ENCODE peak calls at places on chromosomes 13 and 19, in seven cellular contexts. One of them, this sample, is unnamed. For H3K36me3, the result is how much of the 10 kb centered on the place peaks cover.

GRCh38 chr19:31092189-31092753 is 257.0 kb downstream of the TSHZ3 start:
- DNase-seq in neural progenitor cell: no peak
- DNase-seq in heart right ventricle: peak
- DNase-seq in naive thymus-derived CD4-positive, alpha-beta T cell: no peak
- DNase-seq in MM.1S: no peak
- DNase-seq in GM23248: no peak
- DNase-seq in psoas muscle: no peak
- DNase-seq in this sample: no peak

GRCh38 chr13:46348976-46349375 is 38.1 kb downstream of the RUBCNL start:
- DNase-seq in neural progenitor cell: peak
- DNase-seq in heart right ventricle: no peak
- DNase-seq in naive thymus-derived CD4-positive, alpha-beta T cell: no peak
- DNase-seq in MM.1S: no peak
- DNase-seq in GM23248: peak
- DNase-seq in psoas muscle: no peak
- DNase-seq in this sample: no peak

GRCh38 chr13:112783946-112784500 is 94.2 kb downstream of the ATP11A start:
- DNase-seq in neural progenitor cell: no peak
- DNase-seq in heart right ventricle: no peak
- DNase-seq in naive thymus-derived CD4-positive, alpha-beta T cell: no peak
- DNase-seq in MM.1S: no peak
- DNase-seq in GM23248: no peak
- DNase-seq in psoas muscle: no peak
- DNase-seq in this sample: no peak

GRCh38 chr19:33134571-33135041 is 2.7 kb downstream of the WDR88 start:
- DNase-seq in neural progenitor cell: peak
- DNase-seq in heart right ventricle: no peak
- DNase-seq in naive thymus-derived CD4-positive, alpha-beta T cell: peak
- DNase-seq in MM.1S: no peak
- DNase-seq in GM23248: no peak
- DNase-seq in psoas muscle: no peak
- DNase-seq in this sample: no peak

GRCh38 chr19:30228113-30228725 is 144.0 kb upstream of the ZNF536 start:
- DNase-seq in neural progenitor cell: peak
- DNase-seq in heart right ventricle: no peak
- DNase-seq in naive thymus-derived CD4-positive, alpha-beta T cell: no peak
- DNase-seq in MM.1S: no peak
- DNase-seq in GM23248: peak
- DNase-seq in psoas muscle: no peak
- DNase-seq in this sample: no peak

GRCh38 chr13:86788624-86789023 is 882.5 kb upstream of the SLITRK5 start:
- DNase-seq in neural progenitor cell: peak
- DNase-seq in heart right ventricle: no peak
- DNase-seq in naive thymus-derived CD4-positive, alpha-beta T cell: no peak
- DNase-seq in MM.1S: no peak
- DNase-seq in GM23248: no peak
- DNase-seq in psoas muscle: no peak
- DNase-seq in this sample: no peak

GRCh38 chr19:1874554-1875185 is 10.6 kb downstream of the ABHD17A start:
- DNase-seq in neural progenitor cell: no peak
- DNase-seq in heart right ventricle: no peak
- DNase-seq in naive thymus-derived CD4-positive, alpha-beta T cell: peak
- DNase-seq in MM.1S: no peak
- DNase-seq in GM23248: peak
- DNase-seq in psoas muscle: no peak
- DNase-seq in this sample: no peak

GRCh38 chr13:56314755-56315154 is 826.0 kb upstream of the PRR20A start:
- DNase-seq in neural progenitor cell: no peak
- DNase-seq in heart right ventricle: no peak
- DNase-seq in naive thymus-derived CD4-positive, alpha-beta T cell: no peak
- DNase-seq in MM.1S: no peak
- DNase-seq in GM23248: no peak
- DNase-seq in psoas muscle: no peak
- DNase-seq in this sample: no peak

GRCh38 chr19:47630594-47630993 is 21.7 kb downstream of the BICRA start:
- DNase-seq in neural progenitor cell: no peak
- DNase-seq in heart right ventricle: no peak
- DNase-seq in naive thymus-derived CD4-positive, alpha-beta T cell: no peak
- DNase-seq in MM.1S: no peak
- DNase-seq in GM23248: no peak
- DNase-seq in psoas muscle: no peak
- DNase-seq in this sample: no peak

GRCh38 chr13:46211521-46212351 is at the start of gene LRRC63:
- DNase-seq in neural progenitor cell: peak
- DNase-seq in heart right ventricle: peak
- DNase-seq in naive thymus-derived CD4-positive, alpha-beta T cell: peak
- DNase-seq in MM.1S: peak
- DNase-seq in GM23248: peak
- DNase-seq in psoas muscle: peak
- DNase-seq in this sample: no peak

GRCh38 chr13:49711218-49711863 is 20.1 kb upstream of the EBPL start:
- DNase-seq in neural progenitor cell: no peak
- DNase-seq in heart right ventricle: no peak
- DNase-seq in naive thymus-derived CD4-positive, alpha-beta T cell: no peak
- DNase-seq in MM.1S: no peak
- DNase-seq in GM23248: peak
- DNase-seq in psoas muscle: no peak
- DNase-seq in this sample: peak

GRCh38 chr19:47417746-47418594 is 1.4 kb downstream of the MEIS3 start:
- DNase-seq in neural progenitor cell: peak
- DNase-seq in heart right ventricle: no peak
- DNase-seq in naive thymus-derived CD4-positive, alpha-beta T cell: no peak
- DNase-seq in MM.1S: no peak
- DNase-seq in GM23248: peak
- DNase-seq in psoas muscle: no peak
- DNase-seq in this sample: no peak

GRCh38 chr19:1911995-1912394 is 6.8 kb downstream of the ADAT3 start:
- DNase-seq in neural progenitor cell: no peak
- DNase-seq in heart right ventricle: no peak
- DNase-seq in naive thymus-derived CD4-positive, alpha-beta T cell: no peak
- DNase-seq in MM.1S: no peak
- DNase-seq in GM23248: no peak
- DNase-seq in psoas muscle: no peak
- DNase-seq in this sample: no peak

GRCh38 chr19:1807030-1807694 is 4.9 kb downstream of the ATP8B3 start:
- DNase-seq in neural progenitor cell: no peak
- DNase-seq in heart right ventricle: no peak
- DNase-seq in naive thymus-derived CD4-positive, alpha-beta T cell: no peak
- DNase-seq in MM.1S: no peak
- DNase-seq in GM23248: no peak
- DNase-seq in psoas muscle: peak
- DNase-seq in this sample: no peak

GRCh38 chr13:108682714-108683113 is 53.3 kb downstream of the MYO16 start:
- DNase-seq in neural progenitor cell: no peak
- DNase-seq in heart right ventricle: no peak
- DNase-seq in naive thymus-derived CD4-positive, alpha-beta T cell: no peak
- DNase-seq in MM.1S: no peak
- DNase-seq in GM23248: no peak
- DNase-seq in psoas muscle: no peak
- DNase-seq in this sample: no peak

GRCh38 chr19:47156861-47157454 is 26.3 kb downstream of the SAE1 start:
- DNase-seq in neural progenitor cell: no peak
- DNase-seq in heart right ventricle: no peak
- DNase-seq in naive thymus-derived CD4-positive, alpha-beta T cell: peak
- DNase-seq in MM.1S: peak
- DNase-seq in GM23248: no peak
- DNase-seq in psoas muscle: no peak
- DNase-seq in this sample: no peak

GRCh38 chr19:4007836-4008539 is 452 bp downstream of the PIAS4 start:
- DNase-seq in neural progenitor cell: peak
- DNase-seq in heart right ventricle: no peak
- DNase-seq in naive thymus-derived CD4-positive, alpha-beta T cell: no peak
- DNase-seq in MM.1S: peak
- DNase-seq in GM23248: peak
- DNase-seq in psoas muscle: peak
- DNase-seq in this sample: no peak

GRCh38 chr19:38203197-38203596 is 20.8 kb downstream of the DPF1 start:
- DNase-seq in neural progenitor cell: no peak
- DNase-seq in heart right ventricle: no peak
- DNase-seq in naive thymus-derived CD4-positive, alpha-beta T cell: no peak
- DNase-seq in MM.1S: no peak
- DNase-seq in GM23248: no peak
- DNase-seq in psoas muscle: no peak
- DNase-seq in this sample: no peak
- H3K36me3 ChIP-seq in neural progenitor cell: under half
- H3K36me3 ChIP-seq in heart right ventricle: under half
- H3K36me3 ChIP-seq in naive thymus-derived CD4-positive, alpha-beta T cell: under half
- H3K36me3 ChIP-seq in MM.1S: under half
- H3K36me3 ChIP-seq in GM23248: under half
- H3K36me3 ChIP-seq in psoas muscle: half or more
- H3K36me3 ChIP-seq in this sample: under half

DNA sequence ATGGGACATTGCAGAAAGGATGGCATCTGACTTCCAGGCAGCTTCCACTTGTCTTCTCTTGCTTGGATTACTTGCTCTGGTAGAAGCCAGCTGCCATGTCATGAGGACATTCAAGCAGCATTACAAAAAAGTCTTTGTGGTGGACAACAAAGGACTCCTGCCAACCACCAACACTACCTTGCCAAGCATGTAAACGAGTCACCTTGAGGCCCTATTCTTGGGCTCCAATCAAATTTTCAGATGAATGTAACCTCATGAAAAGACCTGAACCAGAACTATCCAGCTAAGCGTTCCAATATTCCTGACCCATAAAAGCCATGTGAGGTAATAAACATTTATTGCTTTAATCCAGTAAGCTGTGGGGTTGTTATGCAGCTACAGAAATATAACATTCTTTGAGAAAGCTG is 12.5 kb downstream of the PROSER1 start:
- DNase-seq in neural progenitor cell: no peak
- DNase-seq in heart right ventricle: no peak
- DNase-seq in naive thymus-derived CD4-positive, alpha-beta T cell: no peak
- DNase-seq in MM.1S: no peak
- DNase-seq in GM23248: peak
- DNase-seq in psoas muscle: no peak
- DNase-seq in this sample: no peak
- H3K36me3 ChIP-seq in neural progenitor cell: under half
- H3K36me3 ChIP-seq in heart right ventricle: under half
- H3K36me3 ChIP-seq in naive thymus-derived CD4-positive, alpha-beta T cell: under half
- H3K36me3 ChIP-seq in MM.1S: under half
- H3K36me3 ChIP-seq in GM23248: under half
- H3K36me3 ChIP-seq in psoas muscle: half or more
- H3K36me3 ChIP-seq in this sample: under half

GRCh38 chr19:623175-623916 is 10.0 kb downstream of the POLRMT start:
- DNase-seq in neural progenitor cell: no peak
- DNase-seq in heart right ventricle: no peak
- DNase-seq in naive thymus-derived CD4-positive, alpha-beta T cell: no peak
- DNase-seq in MM.1S: no peak
- DNase-seq in GM23248: no peak
- DNase-seq in psoas muscle: no peak
- DNase-seq in this sample: no peak

GRCh38 chr19:621819-622218 is 11.5 kb downstream of the POLRMT start:
- DNase-seq in neural progenitor cell: no peak
- DNase-seq in heart right ventricle: no peak
- DNase-seq in naive thymus-derived CD4-positive, alpha-beta T cell: no peak
- DNase-seq in MM.1S: no peak
- DNase-seq in GM23248: no peak
- DNase-seq in psoas muscle: peak
- DNase-seq in this sample: no peak

GRCh38 chr19:624433-625109 is 8.8 kb downstream of the POLRMT start:
- DNase-seq in neural progenitor cell: no peak
- DNase-seq in heart right ventricle: no peak
- DNase-seq in naive thymus-derived CD4-positive, alpha-beta T cell: no peak
- DNase-seq in MM.1S: no peak
- DNase-seq in GM23248: no peak
- DNase-seq in psoas muscle: no peak
- DNase-seq in this sample: no peak

GRCh38 chr19:623974-624373 is 9.4 kb downstream of the POLRMT start:
- DNase-seq in neural progenitor cell: peak
- DNase-seq in heart right ventricle: no peak
- DNase-seq in naive thymus-derived CD4-positive, alpha-beta T cell: no peak
- DNase-seq in MM.1S: no peak
- DNase-seq in GM23248: no peak
- DNase-seq in psoas muscle: no peak
- DNase-seq in this sample: peak

DNA sequence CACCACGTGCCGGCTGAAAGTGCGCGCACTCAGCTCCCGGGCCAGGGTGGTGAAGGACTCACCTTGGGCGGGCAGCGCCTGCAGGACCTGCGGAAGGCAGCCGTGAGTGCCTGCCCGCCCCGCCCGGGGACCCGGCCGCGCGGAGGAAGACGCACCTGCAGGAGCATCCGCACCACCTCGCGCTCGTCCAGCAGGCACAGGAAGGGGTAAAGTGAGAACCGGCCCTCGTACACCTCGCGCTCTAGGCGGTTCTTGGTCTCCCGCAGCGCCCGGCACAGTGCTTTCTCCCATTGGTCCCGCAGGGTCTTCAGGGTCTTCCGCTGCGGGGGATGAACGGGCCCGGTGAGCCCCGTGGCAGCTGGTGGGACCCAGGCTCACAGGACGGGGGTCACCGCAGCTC is 10.7 kb downstream of the POLRMT start:
- DNase-seq in neural progenitor cell: no peak
- DNase-seq in heart right ventricle: no peak
- DNase-seq in naive thymus-derived CD4-positive, alpha-beta T cell: no peak
- DNase-seq in MM.1S: no peak
- DNase-seq in GM23248: no peak
- DNase-seq in psoas muscle: no peak
- DNase-seq in this sample: no peak
- H3K36me3 ChIP-seq in neural progenitor cell: under half
- H3K36me3 ChIP-seq in heart right ventricle: half or more
- H3K36me3 ChIP-seq in naive thymus-derived CD4-positive, alpha-beta T cell: under half
- H3K36me3 ChIP-seq in MM.1S: under half
- H3K36me3 ChIP-seq in GM23248: under half
- H3K36me3 ChIP-seq in psoas muscle: half or more
- H3K36me3 ChIP-seq in this sample: under half

GRCh38 chr19:52214241-52214640 is 24.4 kb downstream of the PPP2R1A start:
- DNase-seq in neural progenitor cell: no peak
- DNase-seq in heart right ventricle: no peak
- DNase-seq in naive thymus-derived CD4-positive, alpha-beta T cell: no peak
- DNase-seq in MM.1S: no peak
- DNase-seq in GM23248: no peak
- DNase-seq in psoas muscle: no peak
- DNase-seq in this sample: no peak

GRCh38 chr19:52212572-52213255 is 22.9 kb downstream of the PPP2R1A start:
- DNase-seq in neural progenitor cell: no peak
- DNase-seq in heart right ventricle: no peak
- DNase-seq in naive thymus-derived CD4-positive, alpha-beta T cell: no peak
- DNase-seq in MM.1S: no peak
- DNase-seq in GM23248: no peak
- DNase-seq in psoas muscle: no peak
- DNase-seq in this sample: no peak

GRCh38 chr19:52206481-52206880 is 16.6 kb downstream of the PPP2R1A start:
- DNase-seq in neural progenitor cell: no peak
- DNase-seq in heart right ventricle: peak
- DNase-seq in naive thymus-derived CD4-positive, alpha-beta T cell: no peak
- DNase-seq in MM.1S: no peak
- DNase-seq in GM23248: no peak
- DNase-seq in psoas muscle: no peak
- DNase-seq in this sample: no peak

GRCh38 chr19:52211926-52212571 is 22.2 kb downstream of the PPP2R1A start:
- DNase-seq in neural progenitor cell: no peak
- DNase-seq in heart right ventricle: no peak
- DNase-seq in naive thymus-derived CD4-positive, alpha-beta T cell: no peak
- DNase-seq in MM.1S: no peak
- DNase-seq in GM23248: no peak
- DNase-seq in psoas muscle: no peak
- DNase-seq in this sample: no peak

DNA sequence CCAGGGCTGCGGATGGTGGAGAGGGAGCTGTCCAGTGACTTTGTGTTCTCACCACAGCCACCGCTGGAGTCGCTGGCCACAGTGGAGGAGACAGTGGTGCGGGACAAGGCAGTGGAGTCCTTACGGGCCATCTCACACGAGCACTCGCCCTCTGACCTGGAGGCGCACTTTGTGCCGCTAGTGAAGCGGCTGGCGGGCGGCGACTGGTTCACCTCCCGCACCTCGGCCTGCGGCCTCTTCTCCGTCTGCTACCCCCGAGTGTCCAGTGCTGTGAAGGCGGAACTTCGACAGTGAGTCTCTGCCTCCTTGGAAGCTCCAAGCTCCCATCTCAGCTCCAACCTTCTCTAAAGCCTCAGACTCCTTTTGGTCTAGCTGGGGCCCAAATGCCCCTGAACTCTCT is 21.4 kb downstream of the PPP2R1A start:
- DNase-seq in neural progenitor cell: no peak
- DNase-seq in heart right ventricle: no peak
- DNase-seq in naive thymus-derived CD4-positive, alpha-beta T cell: no peak
- DNase-seq in MM.1S: no peak
- DNase-seq in GM23248: no peak
- DNase-seq in psoas muscle: no peak
- DNase-seq in this sample: no peak
- H3K36me3 ChIP-seq in neural progenitor cell: under half
- H3K36me3 ChIP-seq in heart right ventricle: half or more
- H3K36me3 ChIP-seq in naive thymus-derived CD4-positive, alpha-beta T cell: half or more
- H3K36me3 ChIP-seq in MM.1S: under half
- H3K36me3 ChIP-seq in GM23248: half or more
- H3K36me3 ChIP-seq in psoas muscle: half or more
- H3K36me3 ChIP-seq in this sample: half or more

This sample was measured in BJ.